ENCODE peak calls at places on chromosome 20, in five cellular contexts. U, F, P, J and M are unnamed samples.

GRCh38 chr20:3168079-3168828 is 5.1 kb downstream of the LZTS3 start:
- DNase-seq in U (peak; percentile 7), F (no peak), P (no peak), J (no peak), M (no peak)

GRCh38 chr20:24676353-24676977 is 207.0 kb downstream of the SYNDIG1 start:
- DNase-seq in U (no peak), F (no peak), P (no peak), J (no peak), M (no peak)

GRCh38 chr20:60352580-60352979 is 394.4 kb downstream of the CDH26 start:
- DNase-seq in U (no peak), F (no peak), P (no peak), J (no peak), M (no peak)

GRCh38 chr20:8489094-8489883 is 357.2 kb downstream of the PLCB1 start:
- DNase-seq in U (no peak), F (no peak), P (no peak), J (no peak), M (no peak)

GRCh38 chr20:36479938-36480337 is 61.4 kb upstream of the MYL9 start:
- DNase-seq in U (no peak), F (no peak), P (no peak), J (no peak), M (no peak)

GRCh38 chr20:51860015-51860882 is 57.9 kb upstream of the SALL4 start:
- DNase-seq in U (no peak), F (no peak), P (no peak), J (no peak), M (no peak)

GRCh38 chr20:49591217-49591865 is 23.4 kb upstream of the PTGIS start:
- DNase-seq in U (no peak), F (no peak), P (no peak), J (peak; percentile 52), M (no peak)

GRCh38 chr20:53940883-53941546 is 129.4 kb downstream of the BCAS1 start:
- DNase-seq in U (no peak), F (no peak), P (no peak), J (peak; percentile 42), M (no peak)

GRCh38 chr20:50395258-50395729 is 114.9 kb upstream of the PTPN1 start:
- DNase-seq in U (no peak), F (no peak), P (no peak), J (no peak), M (no peak)

GRCh38 chr20:3563548-3564177 is 92.8 kb downstream of the ATRN start:
- DNase-seq in U (no peak), F (no peak), P (no peak), J (peak; percentile 73), M (no peak)

GRCh38 chr20:10454135-10454750 is 19.1 kb downstream of the SLX4IP start:
- DNase-seq in U (no peak), F (no peak), P (no peak), J (no peak), M (no peak)

GRCh38 chr20:13586133-13586532 is 52.6 kb downstream of the TASP1 start:
- DNase-seq in U (no peak), F (no peak), P (no peak), J (no peak), M (no peak)

GRCh38 chr20:10492065-10492464 is 57.0 kb downstream of the SLX4IP start:
- DNase-seq in U (no peak), F (no peak), P (no peak), J (peak; percentile 73), M (no peak)

GRCh38 chr20:57656252-57656820 is 36.1 kb upstream of the ZBP1 start:
- DNase-seq in U (no peak), F (no peak), P (no peak), J (no peak), M (no peak)

GRCh38 chr20:22925613-22925983 is 109.5 kb upstream of the SSTR4 start:
- DNase-seq in U (no peak), F (no peak), P (no peak), J (no peak), M (no peak)

GRCh38 chr20:43739148-43739749 is 12.4 kb upstream of the GTSF1L start:
- DNase-seq in U (no peak), F (no peak), P (no peak), J (no peak), M (no peak)

GRCh38 chr20:17666491-17666890 is 15.6 kb downstream of the RRBP1 start:
- DNase-seq in U (peak; percentile 9), F (no peak), P (no peak), J (no peak), M (no peak)

GRCh38 chr20:59175861-59176260 is 12.2 kb downstream of the ZNF831 start:
- DNase-seq in U (no peak), F (no peak), P (no peak), J (no peak), M (no peak)

GRCh38 chr20:57649617-57650015 is 29.4 kb upstream of the ZBP1 start:
- DNase-seq in U (no peak), F (no peak), P (no peak), J (no peak), M (no peak)

GRCh38 chr20:32354592-32355416 is 3.3 kb upstream of the ASXL1 start:
- DNase-seq in U (no peak), F (no peak), P (no peak), J (peak; percentile 42), M (no peak)

GRCh38 chr20:61927193-61927825 is 138.4 kb downstream of the TAF4 start:
- DNase-seq in U (no peak), F (no peak), P (no peak), J (no peak), M (no peak)

GRCh38 chr20:11555510-11555909 is 362.2 kb upstream of the BTBD3 start:
- DNase-seq in U (no peak), F (no peak), P (no peak), J (no peak), M (no peak)

GRCh38 chr20:58719258-58719657 is 26.7 kb downstream of the NPEPL1 start:
- DNase-seq in U (no peak), F (no peak), P (no peak), J (no peak), M (no peak)

GRCh38 chr20:47304287-47304686 is 52.2 kb downstream of the ZMYND8 start:
- DNase-seq in U (no peak), F (no peak), P (no peak), J (no peak), M (no peak)

GRCh38 chr20:62159835-62160234 is 16.3 kb downstream of the SS18L1 start:
- DNase-seq in U (no peak), F (no peak), P (peak; percentile 38), J (no peak), M (peak; percentile 59)

GRCh38 chr20:35821807-35822242 is 50.0 kb downstream of the PHF20 start:
- DNase-seq in U (no peak), F (no peak), P (no peak), J (no peak), M (no peak)

GRCh38 chr20:60749804-60750602 is 502.1 kb upstream of the CDH4 start:
- DNase-seq in U (no peak), F (no peak), P (no peak), J (no peak), M (no peak)

GRCh38 chr20:3781153-3781910 is at the start of gene SPEF1:
- DNase-seq in U (peak; percentile 66), F (no peak), P (no peak), J (peak; percentile 96), M (no peak)

GRCh38 chr20:21149344-21149743 is 23.5 kb downstream of the KIZ start:
- DNase-seq in U (no peak), F (no peak), P (no peak), J (no peak), M (no peak)

GRCh38 chr20:59008715-59009336 is 1.8 kb upstream of the CTSZ start:
- DNase-seq in U (no peak), F (no peak), P (no peak), J (no peak), M (no peak)

GRCh38 chr20:1802385-1803215 is 92.6 kb upstream of the SIRPA start:
- DNase-seq in U (peak; percentile 80), F (no peak), P (peak; percentile 34), J (peak; percentile 74), M (no peak)

GRCh38 chr20:58375796-58376195 is 13.2 kb upstream of the VAPB start:
- DNase-seq in U (no peak), F (no peak), P (no peak), J (no peak), M (no peak)

GRCh38 chr20:2353231-2353630 is 27.5 kb upstream of the TGM6 start:
- DNase-seq in U (no peak), F (no peak), P (no peak), J (peak; percentile 79), M (no peak)

GRCh38 chr20:10402938-10403593 is 31.0 kb downstream of the MKKS start:
- DNase-seq in U (no peak), F (no peak), P (no peak), J (no peak), M (no peak)

GRCh38 chr20:58811334-58811733 is 39.4 kb downstream of the GNAS-AS1 start:
- DNase-seq in U (no peak), F (no peak), P (no peak), J (no peak), M (no peak)

GRCh38 chr20:47680804-47681529 is 104.3 kb downstream of the SULF2 start:
- DNase-seq in U (no peak), F (no peak), P (no peak), J (no peak), M (no peak)

GRCh38 chr20:53362736-53363135 is 230.9 kb downstream of the ZNF217 start:
- DNase-seq in U (no peak), F (no peak), P (no peak), J (no peak), M (no peak)